ENCODE peak calls at places on chromosome 15, in seven cellular contexts. One of them, this sample, is unnamed.

GRCh38 chr15:51121118-51121517 is 26.4 kb upstream of the TNFAIP8L3 start:
- DNase-seq in neuronal stem cell: no peak
- DNase-seq in endodermal cell: no peak
- DNase-seq in amygdala: no peak
- DNase-seq in BJ: peak
- DNase-seq in anterior cingulate cortex: no peak
- DNase-seq in activated naive CD8-positive, alpha-beta T cell treated with anti-CD3 and anti-CD28 coated beads for 36 hours: peak
- DNase-seq in this sample: no peak

GRCh38 chr15:68114356-68114755 is 60.2 kb downstream of the PIAS1 start:
- DNase-seq in BJ: no peak
- DNase-seq in neuronal stem cell: no peak
- DNase-seq in amygdala: no peak
- DNase-seq in anterior cingulate cortex: no peak
- DNase-seq in endodermal cell: no peak
- DNase-seq in activated naive CD8-positive, alpha-beta T cell treated with anti-CD3 and anti-CD28 coated beads for 36 hours: no peak
- DNase-seq in this sample: no peak

GRCh38 chr15:33028495-33028894 is 166.0 kb downstream of the FMN1 start:
- DNase-seq in activated naive CD8-positive, alpha-beta T cell treated with anti-CD3 and anti-CD28 coated beads for 36 hours: no peak
- DNase-seq in anterior cingulate cortex: no peak
- DNase-seq in neuronal stem cell: no peak
- DNase-seq in endodermal cell: no peak
- DNase-seq in amygdala: no peak
- DNase-seq in BJ: no peak
- DNase-seq in this sample: no peak

GRCh38 chr15:57160823-57161560 is 215.3 kb upstream of the CGNL1 start:
- DNase-seq in anterior cingulate cortex: no peak
- DNase-seq in endodermal cell: no peak
- DNase-seq in BJ: no peak
- DNase-seq in neuronal stem cell: no peak
- DNase-seq in activated naive CD8-positive, alpha-beta T cell treated with anti-CD3 and anti-CD28 coated beads for 36 hours: no peak
- DNase-seq in amygdala: no peak
- DNase-seq in this sample: no peak

GRCh38 chr15:51160484-51160883 is 65.8 kb upstream of the TNFAIP8L3 start:
- DNase-seq in neuronal stem cell: no peak
- DNase-seq in anterior cingulate cortex: peak
- DNase-seq in endodermal cell: no peak
- DNase-seq in BJ: no peak
- DNase-seq in amygdala: peak
- DNase-seq in activated naive CD8-positive, alpha-beta T cell treated with anti-CD3 and anti-CD28 coated beads for 36 hours: no peak
- DNase-seq in this sample: no peak

GRCh38 chr15:77959094-77959879 is 118.2 kb downstream of the TBC1D2B start:
- DNase-seq in BJ: no peak
- DNase-seq in activated naive CD8-positive, alpha-beta T cell treated with anti-CD3 and anti-CD28 coated beads for 36 hours: peak
- DNase-seq in neuronal stem cell: peak
- DNase-seq in endodermal cell: peak
- DNase-seq in amygdala: peak
- DNase-seq in anterior cingulate cortex: peak
- DNase-seq in this sample: peak

GRCh38 chr15:79682851-79683288 is 213.9 kb downstream of the MTHFS start:
- DNase-seq in amygdala: no peak
- DNase-seq in neuronal stem cell: no peak
- DNase-seq in anterior cingulate cortex: no peak
- DNase-seq in endodermal cell: no peak
- DNase-seq in BJ: peak
- DNase-seq in activated naive CD8-positive, alpha-beta T cell treated with anti-CD3 and anti-CD28 coated beads for 36 hours: no peak
- DNase-seq in this sample: no peak

GRCh38 chr15:66721501-66721937 is 19.5 kb downstream of the SMAD6 start:
- DNase-seq in activated naive CD8-positive, alpha-beta T cell treated with anti-CD3 and anti-CD28 coated beads for 36 hours: no peak
- DNase-seq in endodermal cell: no peak
- DNase-seq in BJ: no peak
- DNase-seq in anterior cingulate cortex: no peak
- DNase-seq in amygdala: no peak
- DNase-seq in neuronal stem cell: no peak
- DNase-seq in this sample: no peak

GRCh38 chr15:73906346-73907017 is 19.8 kb upstream of the LOXL1 start:
- DNase-seq in activated naive CD8-positive, alpha-beta T cell treated with anti-CD3 and anti-CD28 coated beads for 36 hours: no peak
- DNase-seq in neuronal stem cell: no peak
- DNase-seq in endodermal cell: no peak
- DNase-seq in amygdala: no peak
- DNase-seq in BJ: no peak
- DNase-seq in anterior cingulate cortex: no peak
- DNase-seq in this sample: no peak

GRCh38 chr15:67149859-67150824 is 84.7 kb downstream of the SMAD3 start:
- DNase-seq in BJ: peak
- DNase-seq in activated naive CD8-positive, alpha-beta T cell treated with anti-CD3 and anti-CD28 coated beads for 36 hours: peak
- DNase-seq in anterior cingulate cortex: no peak
- DNase-seq in endodermal cell: peak
- DNase-seq in amygdala: no peak
- DNase-seq in neuronal stem cell: peak
- DNase-seq in this sample: peak

GRCh38 chr15:48371550-48371949 is 40.3 kb downstream of the DUT start:
- DNase-seq in anterior cingulate cortex: no peak
- DNase-seq in activated naive CD8-positive, alpha-beta T cell treated with anti-CD3 and anti-CD28 coated beads for 36 hours: no peak
- DNase-seq in neuronal stem cell: no peak
- DNase-seq in amygdala: no peak
- DNase-seq in endodermal cell: no peak
- DNase-seq in BJ: no peak
- DNase-seq in this sample: no peak

GRCh38 chr15:78242128-78242527 is 7.8 kb upstream of the ACSBG1 start:
- DNase-seq in anterior cingulate cortex: no peak
- DNase-seq in endodermal cell: peak
- DNase-seq in activated naive CD8-positive, alpha-beta T cell treated with anti-CD3 and anti-CD28 coated beads for 36 hours: no peak
- DNase-seq in amygdala: no peak
- DNase-seq in BJ: no peak
- DNase-seq in neuronal stem cell: peak
- DNase-seq in this sample: peak

GRCh38 chr15:61749169-61749568 is 311.1 kb downstream of the VPS13C start:
- DNase-seq in anterior cingulate cortex: no peak
- DNase-seq in activated naive CD8-positive, alpha-beta T cell treated with anti-CD3 and anti-CD28 coated beads for 36 hours: no peak
- DNase-seq in amygdala: no peak
- DNase-seq in neuronal stem cell: no peak
- DNase-seq in BJ: no peak
- DNase-seq in endodermal cell: no peak
- DNase-seq in this sample: no peak

GRCh38 chr15:25182736-25183445 is 228.1 kb downstream of the SNRPN start:
- DNase-seq in activated naive CD8-positive, alpha-beta T cell treated with anti-CD3 and anti-CD28 coated beads for 36 hours: no peak
- DNase-seq in amygdala: no peak
- DNase-seq in endodermal cell: peak
- DNase-seq in anterior cingulate cortex: no peak
- DNase-seq in neuronal stem cell: no peak
- DNase-seq in BJ: no peak
- DNase-seq in this sample: no peak

GRCh38 chr15:66679043-66679656 is 22.9 kb upstream of the SMAD6 start:
- DNase-seq in activated naive CD8-positive, alpha-beta T cell treated with anti-CD3 and anti-CD28 coated beads for 36 hours: no peak
- DNase-seq in anterior cingulate cortex: no peak
- DNase-seq in amygdala: no peak
- DNase-seq in endodermal cell: no peak
- DNase-seq in BJ: no peak
- DNase-seq in neuronal stem cell: no peak
- DNase-seq in this sample: no peak

GRCh38 chr15:37979597-37979996 is 45.2 kb downstream of the TMCO5A start:
- DNase-seq in amygdala: no peak
- DNase-seq in activated naive CD8-positive, alpha-beta T cell treated with anti-CD3 and anti-CD28 coated beads for 36 hours: no peak
- DNase-seq in anterior cingulate cortex: no peak
- DNase-seq in endodermal cell: no peak
- DNase-seq in neuronal stem cell: no peak
- DNase-seq in BJ: no peak
- DNase-seq in this sample: no peak

GRCh38 chr15:45185903-45186770 is 1.6 kb downstream of the SHF start:
- DNase-seq in anterior cingulate cortex: no peak
- DNase-seq in activated naive CD8-positive, alpha-beta T cell treated with anti-CD3 and anti-CD28 coated beads for 36 hours: no peak
- DNase-seq in amygdala: no peak
- DNase-seq in neuronal stem cell: no peak
- DNase-seq in BJ: no peak
- DNase-seq in endodermal cell: no peak
- DNase-seq in this sample: no peak

This sample was measured in nephron progenitor cell.